ENCODE peak calls at places on chromosomes 6 and 20, in five cellular contexts. W is left ventricle myocardium inferior; G is naive thymus-derived CD4-positive, alpha-beta T cell; Z is pancreas; X is cardiac muscle cell. A is an unnamed sample. For H3K9me3, the result is how much of the 10 kb centered on the place peaks cover.

GRCh38 chr6:127154509-127154908 is 36.0 kb downstream of the RSPO3 start:
- DNase-seq in Z (no peak), W (no peak), G (no peak), X (no peak), A (no peak)

GRCh38 chr6:149385998-149386646 is 13.9 kb upstream of the SUMO4 start:
- DNase-seq in W (no peak), G (no peak), X (no peak), Z (no peak), A (no peak)

GRCh38 chr20:32337937-32338661 is 20.0 kb upstream of the ASXL1 start:
- DNase-seq in G (no peak), W (no peak), Z (no peak), X (no peak), A (no peak)

GRCh38 chr6:109690373-109690739 is 646 bp downstream of the AK9 start:
- DNase-seq in G (peak), W (peak), X (no peak), Z (peak), A (peak)

GRCh38 chr6:163324928-163325784 is 89.4 kb upstream of the QKI start:
- DNase-seq in Z (no peak), W (peak), G (no peak), X (peak), A (no peak)

GRCh38 chr6:7153807-7154206 is 46.0 kb downstream of the RREB1 start:
- DNase-seq in W (no peak), G (no peak), Z (no peak), X (no peak), A (no peak)

GRCh38 chr6:147161253-147161973 is 42.8 kb upstream of the STXBP5 start:
- DNase-seq in G (no peak), Z (no peak), W (no peak), X (no peak), A (no peak)

GRCh38 chr6:42564496-42564890 is 664 bp downstream of the UBR2 start:
- DNase-seq in G (no peak), Z (no peak), X (no peak), W (no peak), A (no peak)

GRCh38 chr20:24102290-24102689 is 113.7 kb upstream of the GGTLC1 start:
- DNase-seq in W (no peak), X (no peak), Z (no peak), G (no peak), A (no peak)

GRCh38 chr20:51923611-51924010 is 121.3 kb upstream of the SALL4 start:
- DNase-seq in Z (no peak), W (no peak), X (no peak), G (no peak), A (no peak)

GRCh38 chr6:44312901-44313788 is at the start of gene AARS2:
- DNase-seq in G (peak), X (peak), Z (peak), W (peak), A (peak)

DNA sequence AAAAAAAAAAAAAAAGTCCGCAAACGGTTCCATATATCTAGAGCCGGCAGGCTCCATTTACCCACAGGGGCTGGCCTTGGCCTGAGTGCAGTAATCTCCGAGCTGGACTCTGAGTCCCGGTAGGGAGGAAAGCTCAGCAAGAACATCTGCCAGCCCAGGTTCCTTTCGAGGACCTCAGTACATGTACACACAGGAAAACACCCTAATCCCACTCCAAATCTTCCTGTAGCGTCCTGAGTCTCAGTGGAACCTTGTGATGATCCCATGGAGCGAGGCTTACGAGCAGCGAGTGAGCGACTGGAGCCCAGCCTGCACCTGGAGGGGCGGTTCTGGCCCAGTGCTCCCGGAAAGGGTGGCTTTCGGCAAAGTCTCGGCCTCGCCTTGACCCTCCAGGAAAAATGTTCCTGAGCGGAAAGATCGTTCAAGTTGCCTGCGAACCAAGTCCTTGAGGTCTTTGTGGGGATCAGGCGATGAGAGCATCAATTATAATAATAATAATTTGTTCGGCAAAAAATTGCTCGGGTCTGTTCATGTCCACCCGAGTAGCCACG is 32.1 kb downstream of the PRSS16 start:
- DNase-seq in X (no peak), G (no peak), Z (no peak), W (no peak), A (no peak)
- H3K9me3 ChIP-seq in X (under half), G (under half), Z (under half), W (under half), A (under half)

DNA sequence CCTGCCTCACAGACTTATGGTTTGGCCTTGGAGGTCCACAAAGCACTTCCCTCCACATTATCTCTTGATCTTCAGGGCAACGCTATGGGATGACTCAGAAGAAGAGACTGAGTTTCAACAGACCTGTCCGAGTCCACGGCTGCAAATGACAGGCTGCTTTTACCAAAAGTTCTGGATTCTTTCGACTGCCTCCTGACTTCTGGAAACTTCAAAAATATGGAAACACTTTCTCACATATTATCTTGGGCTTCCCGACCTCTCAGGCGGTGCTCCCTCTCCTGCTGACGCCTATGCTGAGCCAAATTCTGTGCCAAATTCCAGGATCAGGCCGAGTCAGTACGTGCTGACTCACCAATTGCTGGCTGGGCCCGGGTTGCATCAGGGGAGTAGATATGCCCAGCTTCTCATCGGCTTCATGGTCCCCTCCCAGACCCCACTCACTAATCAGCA is 190.2 kb downstream of the BMP7 start:
- DNase-seq in W (no peak), G (no peak), Z (no peak), X (peak), A (no peak)
- H3K9me3 ChIP-seq in W (under half), G (under half), Z (under half), X (under half), A (under half)

DNA sequence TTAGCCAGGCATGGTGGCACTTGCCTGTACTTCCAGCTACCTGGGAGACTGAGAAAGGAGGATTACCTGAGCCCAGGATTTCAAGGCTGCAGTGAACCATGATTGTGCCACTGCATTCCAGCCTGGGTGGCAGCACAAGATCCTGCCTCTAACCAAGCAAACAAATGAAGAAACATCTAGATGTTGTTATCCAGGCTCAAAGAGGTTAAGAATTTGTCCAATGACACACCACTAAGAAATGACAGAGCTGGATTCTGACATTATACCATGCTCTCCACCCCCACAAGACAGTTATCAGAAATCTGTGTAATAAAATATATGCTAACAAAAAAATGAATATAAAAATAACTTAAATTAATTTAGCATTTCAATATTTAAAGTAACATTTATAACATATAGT is 925.5 kb upstream of the SLC35B3 start:
- DNase-seq in W (no peak), G (no peak), Z (no peak), X (no peak), A (no peak)
- H3K9me3 ChIP-seq in W (half or more), G (under half), Z (under half), X (under half), A (under half)

DNA sequence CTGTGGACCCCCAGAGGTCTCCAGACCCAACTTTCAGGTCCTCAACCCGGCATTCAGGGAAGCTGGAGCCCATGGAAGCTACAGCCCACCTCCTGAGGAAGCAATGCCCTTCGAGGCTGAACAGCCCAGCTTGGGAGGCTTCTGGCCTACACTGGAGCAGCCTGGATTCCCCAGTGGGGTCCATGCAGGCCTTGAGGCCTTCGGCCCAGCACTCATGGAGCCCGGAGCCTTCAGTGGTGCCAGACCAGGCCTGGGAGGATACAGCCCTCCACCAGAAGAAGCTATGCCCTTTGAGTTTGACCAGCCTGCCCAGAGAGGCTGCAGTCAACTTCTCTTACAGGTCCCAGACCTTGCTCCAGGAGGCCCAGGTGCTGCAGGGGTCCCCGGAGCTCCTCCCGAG is 950 bp downstream of the GNAS start:
- DNase-seq in W (no peak), X (no peak), G (no peak), Z (no peak), A (no peak)
- H3K9me3 ChIP-seq in W (under half), X (under half), G (under half), Z (under half), A (under half)

A was measured in T-helper 17 cell.